ENCODE peak calls at places on chromosomes 1 and 21, in seven cellular contexts. K is epithelial cell of prostate; M is naive thymus-derived CD8-positive, alpha-beta T cell; E is posterior cingulate gyrus; Y is activated effector memory CD4-positive, alpha-beta T cell treated with anti-CD3 and anti-CD28 coated beads, Interleukin-2, amount 50 U/mL, for 16 hours; J is ovary; O is GM03348. Z is an unnamed sample.

GRCh38 chr21:27246741-27247140 is 279.9 kb upstream of the ADAMTS5 start:
- DNase-seq in K (peak), M (no peak), E (no peak), Y (no peak), J (no peak), O (peak), Z (no peak)

GRCh38 chr1:204146309-204146708 is 5.5 kb downstream of the ETNK2 start:
- DNase-seq in K (no peak), M (no peak), E (no peak), Y (no peak), J (no peak), O (no peak), Z (no peak)

GRCh38 chr1:151368745-151369610 is 3.5 kb downstream of the SELENBP1 start:
- DNase-seq in K (no peak), M (no peak), E (no peak), Y (no peak), J (no peak), O (no peak), Z (no peak)

GRCh38 chr1:29551123-29551522 is 314.8 kb downstream of the PTPRU start:
- DNase-seq in K (no peak), M (no peak), E (no peak), Y (peak), J (no peak), O (no peak), Z (no peak)

GRCh38 chr1:53563609-53564008 is 104.4 kb downstream of the DMRTB1 start:
- DNase-seq in K (no peak), M (no peak), E (no peak), Y (no peak), J (no peak), O (no peak), Z (no peak)

GRCh38 chr1:174990382-174990999 is 9.3 kb upstream of the CACYBP start:
- DNase-seq in K (no peak), M (no peak), E (no peak), Y (no peak), J (no peak), O (peak), Z (no peak)

GRCh38 chr1:6185151-6185550 is 5.0 kb upstream of the CHD5 start:
- DNase-seq in K (no peak), M (no peak), E (no peak), Y (no peak), J (no peak), O (no peak), Z (no peak)

GRCh38 chr1:225866061-225866844 is 15.9 kb downstream of the TMEM63A start:
- DNase-seq in K (no peak), M (peak), E (no peak), Y (peak), J (no peak), O (no peak), Z (no peak)

GRCh38 chr1:160578694-160579191 is 553 bp downstream of the CD84 start:
- DNase-seq in K (no peak), M (no peak), E (no peak), Y (no peak), J (no peak), O (no peak), Z (no peak)

GRCh38 chr1:32200226-32201010 is at the start of gene CCDC28B:
- DNase-seq in K (no peak), M (peak), E (peak), Y (peak), J (peak), O (peak), Z (peak)

GRCh38 chr1:23403735-23404486 is 20.6 kb downstream of the TCEA3 start:
- DNase-seq in K (peak), M (peak), E (peak), Y (peak), J (peak), O (peak), Z (peak)

GRCh38 chr1:16253332-16253922 is 16.4 kb upstream of the CPLANE2 start:
- DNase-seq in K (no peak), M (no peak), E (no peak), Y (no peak), J (no peak), O (no peak), Z (no peak)

GRCh38 chr1:24027838-24028468 is 47.8 kb upstream of the SRSF10 start:
- DNase-seq in K (no peak), M (no peak), E (no peak), Y (no peak), J (no peak), O (peak), Z (no peak)

GRCh38 chr1:5423109-5423508 is 569.1 kb downstream of the NPHP4 start:
- DNase-seq in K (no peak), M (no peak), E (no peak), Y (peak), J (no peak), O (no peak), Z (no peak)

Z was measured in anterior cingulate cortex.